ENCODE peak calls at places on chromosomes 11 and 22, in five cellular contexts. One of them, this sample, is unnamed.

GRCh38 chr22:28769394-28770085 is 3.0 kb upstream of the CCDC117 start:
- DNase-seq in neuronal stem cell: no peak
- DNase-seq in H1: no peak
- DNase-seq in H9: no peak
- DNase-seq in IMR-90: no peak
- DNase-seq in this sample: no peak

GRCh38 chr11:13135385-13136271 is 126.5 kb downstream of the RASSF10 start:
- DNase-seq in IMR-90: peak; percentile 90
- DNase-seq in H1: no peak
- DNase-seq in neuronal stem cell: peak; percentile 55
- DNase-seq in H9: no peak
- DNase-seq in this sample: peak; percentile 73

GRCh38 chr22:25051073-25051472 is 98.6 kb downstream of the KIAA1671 start:
- DNase-seq in IMR-90: no peak
- DNase-seq in neuronal stem cell: no peak
- DNase-seq in H1: peak; percentile 59
- DNase-seq in H9: peak; percentile 52
- DNase-seq in this sample: no peak

GRCh38 chr11:120057595-120058581 is 80.0 kb downstream of the TRIM29 start:
- DNase-seq in H9: peak; percentile 89
- DNase-seq in H1: peak; percentile 62
- DNase-seq in IMR-90: no peak
- DNase-seq in neuronal stem cell: no peak
- DNase-seq in this sample: peak; percentile 38

GRCh38 chr11:87528752-87529151 is 491.0 kb downstream of the TMEM135 start:
- DNase-seq in IMR-90: no peak
- DNase-seq in H9: no peak
- DNase-seq in H1: no peak
- DNase-seq in neuronal stem cell: no peak
- DNase-seq in this sample: no peak

GRCh38 chr22:44187652-44188230 is 7.0 kb downstream of the PARVG start:
- DNase-seq in IMR-90: no peak
- DNase-seq in H1: no peak
- DNase-seq in neuronal stem cell: no peak
- DNase-seq in H9: no peak
- DNase-seq in this sample: no peak

GRCh38 chr22:38850941-38851849 is 7.4 kb upstream of the NPTXR start:
- DNase-seq in IMR-90: peak; percentile 72
- DNase-seq in H9: no peak
- DNase-seq in neuronal stem cell: no peak
- DNase-seq in H1: no peak
- DNase-seq in this sample: peak; percentile 70

GRCh38 chr22:44210721-44211120 is 30.0 kb downstream of the PARVG start:
- DNase-seq in IMR-90: peak; percentile 54
- DNase-seq in neuronal stem cell: no peak
- DNase-seq in H9: no peak
- DNase-seq in H1: no peak
- DNase-seq in this sample: peak; percentile 1

GRCh38 chr11:130781906-130782305 is 134.4 kb downstream of the SNX19 start:
- DNase-seq in H1: peak; percentile 2
- DNase-seq in neuronal stem cell: no peak
- DNase-seq in H9: no peak
- DNase-seq in IMR-90: peak; percentile 78
- DNase-seq in this sample: peak; percentile 87

GRCh38 chr11:130055637-130056036 is 14.1 kb upstream of the APLP2 start:
- DNase-seq in IMR-90: no peak
- DNase-seq in H9: no peak
- DNase-seq in H1: peak; percentile 6
- DNase-seq in neuronal stem cell: no peak
- DNase-seq in this sample: no peak

GRCh38 chr22:17131686-17132085 is 10.5 kb upstream of the TMEM121B start:
- DNase-seq in neuronal stem cell: no peak
- DNase-seq in IMR-90: no peak
- DNase-seq in H9: no peak
- DNase-seq in H1: no peak
- DNase-seq in this sample: no peak

GRCh38 chr11:96341237-96342130 is 1.5 kb downstream of the MAML2 start:
- DNase-seq in H1: peak; percentile 61
- DNase-seq in IMR-90: peak; percentile 56
- DNase-seq in neuronal stem cell: peak; percentile 26
- DNase-seq in H9: peak; percentile 61
- DNase-seq in this sample: peak; percentile 70

GRCh38 chr11:57778318-57779037 is 16.9 kb downstream of the CTNND1 start:
- DNase-seq in H1: peak; percentile 71
- DNase-seq in neuronal stem cell: peak; percentile 87
- DNase-seq in H9: peak; percentile 92
- DNase-seq in IMR-90: peak; percentile 98
- DNase-seq in this sample: peak; percentile 98

GRCh38 chr11:42407379-42407778 is 904.4 kb upstream of the API5 start:
- DNase-seq in H9: peak; percentile 95
- DNase-seq in H1: peak; percentile 89
- DNase-seq in IMR-90: no peak
- DNase-seq in neuronal stem cell: peak; percentile 92
- DNase-seq in this sample: no peak

GRCh38 chr11:125170001-125170405 is 5.5 kb downstream of the PKNOX2 start:
- DNase-seq in H1: no peak
- DNase-seq in H9: no peak
- DNase-seq in neuronal stem cell: no peak
- DNase-seq in IMR-90: peak; percentile 19
- DNase-seq in this sample: no peak

GRCh38 chr11:125171974-125172373 is 7.4 kb downstream of the PKNOX2 start:
- DNase-seq in neuronal stem cell: no peak
- DNase-seq in H1: no peak
- DNase-seq in H9: no peak
- DNase-seq in IMR-90: no peak
- DNase-seq in this sample: no peak

GRCh38 chr11:125168875-125169537 is 4.5 kb downstream of the PKNOX2 start:
- DNase-seq in neuronal stem cell: no peak
- DNase-seq in IMR-90: peak; percentile 31
- DNase-seq in H1: no peak
- DNase-seq in H9: no peak
- DNase-seq in this sample: peak; percentile 79

GRCh38 chr11:125167954-125168821 is 3.6 kb downstream of the PKNOX2 start:
- DNase-seq in IMR-90: peak; percentile 88
- DNase-seq in H9: no peak
- DNase-seq in H1: no peak
- DNase-seq in neuronal stem cell: no peak
- DNase-seq in this sample: peak; percentile 86

GRCh38 chr11:125170406-125171031 is 6.0 kb downstream of the PKNOX2 start:
- DNase-seq in H9: no peak
- DNase-seq in IMR-90: peak; percentile 92
- DNase-seq in neuronal stem cell: no peak
- DNase-seq in H1: no peak
- DNase-seq in this sample: peak; percentile 57
- H2BK15ac ChIP-seq in H9: no peak overlapping the region
- H2BK15ac ChIP-seq in IMR-90: peak overlapping the region; percentile 50
- H2BK15ac ChIP-seq in neuronal stem cell: no peak overlapping the region
- H2BK15ac ChIP-seq in H1: peak overlapping the region; percentile 33
- H2BK15ac ChIP-seq in this sample: no peak overlapping the region

GRCh38 chr11:126405906-126406305 is 50.4 kb downstream of the ST3GAL4 start:
- DNase-seq in IMR-90: no peak
- DNase-seq in neuronal stem cell: no peak
- DNase-seq in H1: no peak
- DNase-seq in H9: no peak
- DNase-seq in this sample: no peak
- H4K91ac ChIP-seq in IMR-90: no peak overlapping the region
- H4K91ac ChIP-seq in neuronal stem cell: no peak overlapping the region
- H4K91ac ChIP-seq in H1: no peak overlapping the region
- H4K91ac ChIP-seq in H9: no peak overlapping the region
- H4K91ac ChIP-seq in this sample: no peak overlapping the region

DNA sequence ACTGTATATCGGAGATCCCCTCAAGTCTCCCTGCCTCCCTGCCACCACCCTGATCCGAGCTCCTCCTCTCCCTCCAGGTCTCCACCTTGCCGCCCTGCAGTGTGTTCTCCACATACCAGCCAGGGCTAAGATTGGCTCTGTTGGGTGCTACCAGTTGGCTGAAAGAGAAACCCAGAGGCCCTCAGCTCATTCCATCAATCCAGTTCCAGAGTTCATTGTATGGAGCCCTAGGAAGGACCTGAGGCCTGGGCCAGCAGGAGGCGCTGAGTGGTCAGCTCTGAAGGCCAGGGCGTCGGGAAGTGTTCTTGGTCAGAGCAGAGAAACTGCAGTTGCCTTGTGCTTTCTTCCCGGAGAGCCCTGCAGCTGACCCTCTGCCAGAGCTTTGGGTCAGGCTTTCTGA is 2.2 kb upstream of the TOP3B start:
- DNase-seq in neuronal stem cell: peak; percentile 31
- DNase-seq in H1: peak; percentile 78
- DNase-seq in IMR-90: peak; percentile 40
- DNase-seq in H9: peak; percentile 83
- DNase-seq in this sample: peak; percentile 8
- H3K18ac ChIP-seq in neuronal stem cell: no peak overlapping the region
- H3K18ac ChIP-seq in H1: no peak overlapping the region
- H3K18ac ChIP-seq in IMR-90: no peak overlapping the region
- H3K18ac ChIP-seq in H9: no peak overlapping the region
- H3K18ac ChIP-seq in this sample: no peak overlapping the region

GRCh38 chr11:2410616-2411015 is 10.1 kb downstream of the TSSC4 start:
- DNase-seq in neuronal stem cell: no peak
- DNase-seq in H1: no peak
- DNase-seq in H9: no peak
- DNase-seq in IMR-90: no peak
- DNase-seq in this sample: no peak

GRCh38 chr11:2411446-2412305 is 11.1 kb downstream of the TSSC4 start:
- DNase-seq in H1: no peak
- DNase-seq in H9: no peak
- DNase-seq in neuronal stem cell: no peak
- DNase-seq in IMR-90: no peak
- DNase-seq in this sample: no peak

GRCh38 chr11:2406878-2407410 is 6.4 kb downstream of the TSSC4 start:
- DNase-seq in H9: no peak
- DNase-seq in neuronal stem cell: no peak
- DNase-seq in IMR-90: no peak
- DNase-seq in H1: no peak
- DNase-seq in this sample: no peak

GRCh38 chr11:2409701-2410468 is 9.3 kb downstream of the TSSC4 start:
- DNase-seq in neuronal stem cell: no peak
- DNase-seq in IMR-90: no peak
- DNase-seq in H1: no peak
- DNase-seq in H9: no peak
- DNase-seq in this sample: no peak

DNA sequence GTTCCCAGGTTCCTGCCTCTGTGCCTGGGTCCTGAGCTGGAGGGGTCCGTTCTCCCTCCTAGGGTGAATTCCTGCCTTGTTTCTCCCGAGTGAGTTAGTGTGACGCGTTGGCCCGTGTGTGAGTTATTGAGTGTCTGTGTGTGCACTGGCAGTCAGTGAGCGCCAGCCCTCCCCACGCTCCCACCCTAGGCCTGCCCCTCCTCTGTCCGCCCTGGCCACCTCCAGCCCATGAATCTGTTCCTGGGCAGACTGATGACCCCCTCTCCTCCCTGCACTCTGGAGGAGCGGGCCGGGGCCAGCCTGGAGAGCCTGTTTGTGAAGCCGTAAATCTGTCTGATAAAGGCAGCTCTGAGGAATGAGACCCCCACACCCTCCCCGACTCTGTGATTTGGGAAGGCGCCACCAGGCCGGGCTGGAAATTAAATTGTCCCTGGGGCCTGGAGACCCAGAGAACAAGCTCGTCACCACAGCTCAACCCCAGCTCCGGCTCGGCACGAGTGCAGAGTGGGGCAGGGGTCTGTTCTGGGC is 8.5 kb downstream of the TSSC4 start:
- DNase-seq in H9: no peak
- DNase-seq in neuronal stem cell: no peak
- DNase-seq in H1: no peak
- DNase-seq in IMR-90: no peak
- DNase-seq in this sample: no peak
- H2BK15ac ChIP-seq in H9: no peak overlapping the region
- H2BK15ac ChIP-seq in neuronal stem cell: peak overlapping the region; percentile 94
- H2BK15ac ChIP-seq in H1: no peak overlapping the region
- H2BK15ac ChIP-seq in IMR-90: no peak overlapping the region
- H2BK15ac ChIP-seq in this sample: no peak overlapping the region

DNA sequence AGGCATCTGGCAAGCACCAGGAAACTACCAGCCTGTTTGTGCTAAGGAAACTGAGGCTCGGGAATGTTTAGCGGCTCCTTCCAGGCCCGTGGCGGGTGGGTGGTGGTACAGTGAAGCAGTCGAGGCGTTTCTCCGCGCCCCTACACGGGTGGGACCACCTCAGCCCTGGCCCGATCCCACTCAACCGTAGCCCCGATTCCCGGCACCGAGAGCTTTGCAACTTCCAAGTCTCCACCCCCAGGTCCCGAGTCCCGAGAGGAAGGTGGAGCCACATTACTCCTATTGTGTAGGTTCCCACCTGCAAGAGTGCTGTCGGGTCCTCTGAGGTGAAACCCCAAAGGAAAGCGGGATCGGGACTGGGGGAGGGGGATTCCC is 506 bp upstream of the DPP3 start:
- DNase-seq in H1: no peak
- DNase-seq in H9: no peak
- DNase-seq in neuronal stem cell: no peak
- DNase-seq in IMR-90: no peak
- DNase-seq in this sample: no peak
- H4K91ac ChIP-seq in H1: no peak overlapping the region
- H4K91ac ChIP-seq in H9: no peak overlapping the region
- H4K91ac ChIP-seq in neuronal stem cell: peak overlapping the region; percentile 7
- H4K91ac ChIP-seq in IMR-90: peak overlapping the region; percentile 84
- H4K91ac ChIP-seq in this sample: peak overlapping the region; percentile 65

This sample was measured in mesenchymal stem cell.